ENCODE peak calls at places on chromosomes 12 and 14, in seven cellular contexts. A is astrocyte of the spinal cord; C is naive thymus-derived CD4-positive, alpha-beta T cell; K is heart right ventricle; Z is AG10803; O is A549; B is GM12865. L is an unnamed sample.

GRCh38 chr12:54970741-54971140 is 13.8 kb downstream of the TESPA1 start:
- DNase-seq in A (no peak), C (no peak), K (no peak), Z (no peak), O (no peak), B (no peak), L (no peak)

GRCh38 chr12:11658796-11659195 is 9.3 kb downstream of the ETV6 start:
- DNase-seq in A (peak; percentile 81), C (no peak), K (no peak), Z (peak; percentile 88), O (no peak), B (no peak), L (no peak)

GRCh38 chr14:77485901-77486678 is 12.5 kb downstream of the ISM2 start:
- DNase-seq in A (peak; percentile 61), C (no peak), K (no peak), Z (peak; percentile 47), O (peak; percentile 39), B (no peak), L (no peak)

GRCh38 chr12:93848453-93849120 is 171.4 kb downstream of the CRADD start:
- DNase-seq in A (no peak), C (no peak), K (no peak), Z (no peak), O (no peak), B (peak; percentile 60), L (peak; percentile 25)

GRCh38 chr12:51244269-51244668 is 5.6 kb downstream of the DAZAP2 start:
- DNase-seq in A (no peak), C (no peak), K (no peak), Z (peak; percentile 19), O (no peak), B (no peak), L (no peak)

GRCh38 chr14:39097159-39097558 is 5.9 kb downstream of the SEC23A start:
- DNase-seq in A (no peak), C (no peak), K (no peak), Z (no peak), O (no peak), B (no peak), L (no peak)

GRCh38 chr12:95116773-95117172 is 43.4 kb upstream of the NR2C1 start:
- DNase-seq in A (no peak), C (no peak), K (no peak), Z (no peak), O (peak; percentile 36), B (peak; percentile 33), L (no peak)

GRCh38 chr12:116037941-116038837 is 239.3 kb downstream of the MED13L start:
- DNase-seq in A (peak; percentile 56), C (no peak), K (no peak), Z (peak; percentile 82), O (no peak), B (no peak), L (no peak)

GRCh38 chr12:34397591-34398365 is 375.5 kb downstream of the ALG10 start:
- DNase-seq in A (no peak), C (peak; percentile 4), K (peak; percentile 2), Z (no peak), O (no peak), B (no peak), L (no peak)

GRCh38 chr12:2820432-2820831 is 8.0 kb downstream of the ITFG2 start:
- DNase-seq in A (no peak), C (no peak), K (no peak), Z (no peak), O (no peak), B (no peak), L (no peak)

DNA sequence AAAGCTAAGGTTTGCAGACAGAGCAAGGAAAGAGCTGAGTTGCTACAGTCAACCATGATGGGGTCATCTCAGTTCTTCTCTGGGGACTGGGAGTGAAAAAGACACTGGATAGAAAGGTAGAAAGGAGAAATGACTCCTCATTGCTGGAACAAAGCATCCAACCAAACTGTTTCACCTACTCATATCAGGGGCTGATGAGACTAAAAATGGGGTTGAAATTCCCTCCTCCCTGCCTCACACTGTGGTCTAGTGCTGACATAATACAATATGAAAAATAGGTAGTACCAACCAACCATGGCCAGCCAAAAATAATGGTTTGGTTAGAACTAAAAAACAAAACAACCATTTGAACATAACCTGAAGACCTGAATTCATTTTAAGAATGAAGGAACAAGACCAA is 220.7 kb downstream of the DPF3 start:
- DNase-seq in A (no peak), C (no peak), K (no peak), Z (no peak), O (no peak), B (peak; percentile 9), L (no peak)
- H3K4me3 ChIP-seq in A (no peak overlapping the region), C (no peak overlapping the region), K (no peak overlapping the region), Z (no peak overlapping the region), O (no peak overlapping the region), B (no peak overlapping the region), L (no peak overlapping the region)

GRCh38 chr14:86321151-86321550 is 791.2 kb downstream of the FLRT2 start:
- DNase-seq in A (peak; percentile 18), C (no peak), K (no peak), Z (no peak), O (no peak), B (no peak), L (no peak)
- H3K4me3 ChIP-seq in A (no peak overlapping the region), C (no peak overlapping the region), K (no peak overlapping the region), Z (no peak overlapping the region), O (no peak overlapping the region), B (no peak overlapping the region), L (no peak overlapping the region)

GRCh38 chr12:6375269-6376078 is at the start of gene SCNN1A:
- DNase-seq in A (no peak), C (no peak), K (no peak), Z (no peak), O (no peak), B (no peak), L (no peak)
- H3K4me3 ChIP-seq in A (no peak within 1 kb of the TSS), C (no peak within 1 kb of the TSS), K (no peak within 1 kb of the TSS), Z (no peak within 1 kb of the TSS), O (no peak within 1 kb of the TSS), B (no peak within 1 kb of the TSS), L (no peak within 1 kb of the TSS)

GRCh38 chr14:102538598-102539543 is 29.3 kb upstream of the ANKRD9 start:
- DNase-seq in A (no peak), C (no peak), K (no peak), Z (no peak), O (no peak), B (no peak), L (no peak)
- H3K4me3 ChIP-seq in A (no peak overlapping the region), C (no peak overlapping the region), K (no peak overlapping the region), Z (no peak overlapping the region), O (no peak overlapping the region), B (no peak overlapping the region), L (no peak overlapping the region)

GRCh38 chr14:73742520-73743238 is 28.5 kb upstream of the PNMA1 start:
- DNase-seq in A (no peak), C (no peak), K (no peak), Z (no peak), O (no peak), B (no peak), L (no peak)
- H3K4me3 ChIP-seq in A (no peak overlapping the region), C (peak overlapping the region; percentile 52), K (no peak overlapping the region), Z (no peak overlapping the region), O (no peak overlapping the region), B (peak overlapping the region; percentile 34), L (peak overlapping the region; percentile 39)

DNA sequence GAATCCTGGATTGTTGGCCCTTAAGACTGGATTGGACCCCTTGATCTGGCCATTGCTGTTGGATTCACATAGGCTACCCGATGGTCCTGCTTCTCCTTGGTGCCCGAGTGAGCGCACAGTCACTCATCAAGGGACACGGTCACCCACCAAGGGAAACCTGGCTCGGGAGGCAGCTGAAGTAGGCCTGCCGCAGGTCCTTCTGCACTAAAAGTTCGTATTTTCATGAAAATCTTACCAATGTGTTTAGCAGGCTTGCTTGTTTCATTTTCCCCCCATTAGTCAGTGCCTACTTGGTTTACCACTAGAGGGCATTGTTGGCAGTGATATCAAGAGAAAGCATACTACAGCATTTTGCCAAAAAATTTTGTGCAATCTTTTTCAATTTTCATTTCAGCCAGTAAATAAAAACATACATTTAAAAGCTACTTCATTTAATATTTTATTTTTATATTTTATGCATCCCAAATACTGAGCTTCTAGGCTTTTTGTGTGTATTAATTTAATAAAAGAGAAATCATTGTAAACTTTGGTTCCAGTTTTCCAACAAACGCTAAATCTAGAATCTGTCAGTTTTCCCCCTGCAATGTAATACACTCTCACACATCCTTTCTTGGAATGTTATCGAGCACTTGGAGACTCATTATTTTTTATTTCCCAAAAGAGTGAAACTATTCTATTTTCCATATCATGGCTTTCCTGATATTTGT is 116.7 kb downstream of the LMNTD1 start:
- DNase-seq in A (peak; percentile 85), C (peak; percentile 25), K (peak; percentile 40), Z (peak; percentile 86), O (peak; percentile 63), B (peak; percentile 78), L (peak; percentile 29)
- H3K4me3 ChIP-seq in A (peak overlapping the region; percentile 13), C (no peak overlapping the region), K (peak overlapping the region; percentile 19), Z (peak overlapping the region; percentile 37), O (peak overlapping the region; percentile 49), B (peak overlapping the region; percentile 3), L (no peak overlapping the region)

GRCh38 chr14:55191101-55191880 is at the start of gene DLGAP5:
- DNase-seq in A (peak; percentile 96), C (peak; percentile 87), K (peak; percentile 94), Z (peak; percentile 92), O (peak; percentile 96), B (peak; percentile 96), L (peak; percentile 89)

GRCh38 chr14:55191881-55192616 is 664 bp upstream of the DLGAP5 start:
- DNase-seq in A (no peak), C (no peak), K (no peak), Z (peak; percentile 5), O (no peak), B (no peak), L (no peak)

DNA sequence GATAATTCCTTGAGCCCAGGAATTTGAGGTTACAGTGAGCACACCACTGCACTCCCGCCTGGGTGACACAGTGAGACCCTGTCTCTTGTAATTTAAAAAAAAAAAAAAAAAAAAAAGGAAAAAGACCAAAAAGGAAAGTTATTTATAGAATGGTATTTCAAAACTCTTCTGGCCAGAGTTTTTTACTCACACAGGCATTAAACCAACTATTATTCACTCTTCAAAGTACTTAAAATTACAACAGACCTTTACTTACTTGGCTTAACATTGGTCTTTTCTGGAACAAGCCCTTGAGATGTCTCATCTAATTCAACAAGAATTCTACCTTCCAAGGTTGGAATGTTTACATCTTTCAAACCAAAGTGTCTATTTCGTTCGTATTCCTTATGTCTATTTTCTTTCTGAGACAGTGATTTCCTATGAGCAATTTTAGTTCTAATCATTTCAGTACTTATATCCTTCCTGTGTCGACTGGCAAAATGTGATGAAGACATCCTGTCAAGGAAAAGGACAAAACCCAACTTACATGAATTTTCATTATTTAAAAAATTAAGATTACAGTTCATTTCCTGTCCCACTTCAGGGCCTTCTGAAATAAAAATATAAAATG is 2.6 kb downstream of the DLGAP5 start:
- DNase-seq in A (no peak), C (no peak), K (no peak), Z (peak; percentile 59), O (no peak), B (no peak), L (no peak)
- H3K4me3 ChIP-seq in A (no peak overlapping the region), C (no peak overlapping the region), K (no peak overlapping the region), Z (no peak overlapping the region), O (no peak overlapping the region), B (peak overlapping the region; percentile 78), L (no peak overlapping the region)

DNA sequence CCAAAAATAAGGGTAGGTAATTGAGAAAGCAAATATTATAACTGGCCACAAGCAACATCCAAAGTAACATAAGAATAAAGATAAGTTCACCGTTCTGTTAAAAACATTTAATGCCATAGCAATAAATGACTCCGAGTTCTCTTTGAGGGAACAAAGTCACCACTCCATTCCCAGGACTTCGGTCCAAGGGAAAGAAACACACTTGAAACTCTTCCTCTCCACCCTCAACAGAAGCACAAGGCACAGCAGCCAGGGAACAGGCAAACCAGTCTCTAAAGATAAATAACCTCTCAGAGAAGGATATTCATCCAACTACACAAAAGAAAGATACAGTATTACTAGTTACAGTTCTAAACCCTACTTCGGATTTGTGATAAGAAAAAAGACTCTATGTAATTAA is 2.5 kb downstream of the SETD3 start:
- DNase-seq in A (no peak), C (no peak), K (no peak), Z (no peak), O (no peak), B (no peak), L (no peak)
- H3K4me3 ChIP-seq in A (no peak overlapping the region), C (no peak overlapping the region), K (no peak overlapping the region), Z (no peak overlapping the region), O (no peak overlapping the region), B (no peak overlapping the region), L (no peak overlapping the region)

L was measured in GM06990.